ENCODE peak calls at places on chromosomes 4 and X, in four cellular contexts. One of them, this sample, is unnamed.

GRCh38 chrX:151396042-151396826 is 772 bp upstream of the VMA21 start:
- DNase-seq in NCI-H1694: peak; percentile 46
- DNase-seq in GM12878: peak; percentile 2
- DNase-seq in T-helper 1 cell: no peak
- DNase-seq in this sample: peak; percentile 4

GRCh38 chrX:95893632-95894031 is 791.0 kb upstream of the DIAPH2 start:
- DNase-seq in NCI-H1694: no peak
- DNase-seq in GM12878: no peak
- DNase-seq in T-helper 1 cell: no peak
- DNase-seq in this sample: no peak

GRCh38 chr4:17544831-17545234 is 29.9 kb downstream of the CLRN2 start:
- DNase-seq in NCI-H1694: no peak
- DNase-seq in GM12878: no peak
- DNase-seq in T-helper 1 cell: no peak
- DNase-seq in this sample: no peak

GRCh38 chr4:6703786-6704185 is 5.9 kb downstream of the MRFAP1L1 start:
- DNase-seq in NCI-H1694: no peak
- DNase-seq in GM12878: no peak
- DNase-seq in T-helper 1 cell: no peak
- DNase-seq in this sample: no peak

GRCh38 chr4:13705521-13706035 is 78.1 kb upstream of the BOD1L1 start:
- DNase-seq in NCI-H1694: peak; percentile 10
- DNase-seq in GM12878: no peak
- DNase-seq in T-helper 1 cell: no peak
- DNase-seq in this sample: no peak

GRCh38 chr4:109434007-109434792 is 585 bp downstream of the SEC24B start:
- DNase-seq in NCI-H1694: no peak
- DNase-seq in GM12878: no peak
- DNase-seq in T-helper 1 cell: no peak
- DNase-seq in this sample: peak; percentile 8

GRCh38 chr4:139553751-139554670 is 2.0 kb downstream of the SETD7 start:
- DNase-seq in NCI-H1694: no peak
- DNase-seq in GM12878: no peak
- DNase-seq in T-helper 1 cell: no peak
- DNase-seq in this sample: no peak

GRCh38 chrX:119696251-119696890 is 3.4 kb upstream of the SEPTIN6 start:
- DNase-seq in NCI-H1694: no peak
- DNase-seq in GM12878: no peak
- DNase-seq in T-helper 1 cell: no peak
- DNase-seq in this sample: no peak

GRCh38 chrX:9656277-9656676 is 109.4 kb downstream of the GPR143 start:
- DNase-seq in NCI-H1694: no peak
- DNase-seq in GM12878: no peak
- DNase-seq in T-helper 1 cell: no peak
- DNase-seq in this sample: no peak